ENCODE peak calls at places on chromosomes 5 and 9, in six cellular contexts. B, K, R, I, F and J are unnamed samples. For H3K4me1, the result is how much of the 10 kb centered on the place peaks cover.

GRCh38 chr5:117947121-117947520 is 1041.2 kb downstream of the DTWD2 start:
- DNase-seq in B (no peak), K (no peak), R (no peak), I (no peak), F (no peak), J (no peak)

GRCh38 chr5:96615223-96615622 is 47.0 kb upstream of the CAST start:
- DNase-seq in B (no peak), K (no peak), R (no peak), I (no peak), F (no peak), J (no peak)

GRCh38 chr5:156500755-156501154 is 173.8 kb downstream of the SGCD start:
- DNase-seq in B (no peak), K (no peak), R (no peak), I (no peak), F (no peak), J (no peak)

GRCh38 chr9:92650296-92650695 is 19.6 kb downstream of the IPPK start:
- DNase-seq in B (no peak), K (no peak), R (no peak), I (no peak), F (no peak), J (no peak)

GRCh38 chr5:180853522-180853921 is 7.6 kb downstream of the ZFP62 start:
- DNase-seq in B (no peak), K (no peak), R (no peak), I (no peak), F (no peak), J (no peak)

GRCh38 chr9:90842984-90843383 is 41.4 kb downstream of the SYK start:
- DNase-seq in B (no peak), K (no peak), R (no peak), I (no peak), F (no peak), J (no peak)

GRCh38 chr9:96487949-96488348 is 38.0 kb downstream of the HABP4 start:
- DNase-seq in B (peak), K (peak), R (no peak), I (no peak), F (no peak), J (no peak)

GRCh38 chr9:81030027-81030426 is 659.3 kb downstream of the TLE1 start:
- DNase-seq in B (no peak), K (no peak), R (no peak), I (no peak), F (no peak), J (no peak)

GRCh38 chr5:73213566-73213998 is 40.6 kb downstream of the TMEM174 start:
- DNase-seq in B (no peak), K (no peak), R (no peak), I (peak), F (no peak), J (no peak)

GRCh38 chr5:104171958-104172357 is 609.4 kb upstream of the NUDT12 start:
- DNase-seq in B (no peak), K (no peak), R (no peak), I (no peak), F (no peak), J (no peak)

GRCh38 chr5:137516961-137517360 is 17.8 kb upstream of the SPOCK1 start:
- DNase-seq in B (no peak), K (no peak), R (no peak), I (no peak), F (no peak), J (no peak)

GRCh38 chr5:59716029-59716428 is 177.5 kb downstream of the PDE4D start:
- DNase-seq in B (no peak), K (no peak), R (no peak), I (no peak), F (no peak), J (no peak)

GRCh38 chr5:50655810-50656205 is 10.6 kb upstream of the PARP8 start:
- DNase-seq in B (no peak), K (no peak), R (no peak), I (peak), F (no peak), J (no peak)

GRCh38 chr5:126508962-126509279 is 85.7 kb downstream of the GRAMD2B start:
- DNase-seq in B (no peak), K (peak), R (no peak), I (no peak), F (no peak), J (no peak)

GRCh38 chr9:38101423-38101822 is 32.4 kb upstream of the SHB start:
- DNase-seq in B (no peak), K (no peak), R (no peak), I (no peak), F (no peak), J (no peak)

GRCh38 chr5:11477786-11478185 is 426.5 kb downstream of the CTNND2 start:
- DNase-seq in B (no peak), K (no peak), R (no peak), I (no peak), F (no peak), J (no peak)

GRCh38 chr9:99867536-99867935 is 38.9 kb upstream of the STX17 start:
- DNase-seq in B (no peak), K (no peak), R (no peak), I (peak), F (no peak), J (no peak)

GRCh38 chr9:18452276-18452675 is 21.7 kb upstream of the ADAMTSL1 start:
- DNase-seq in B (no peak), K (no peak), R (no peak), I (no peak), F (no peak), J (no peak)

GRCh38 chr9:101778332-101778731 is 39.9 kb upstream of the GRIN3A start:
- DNase-seq in B (no peak), K (no peak), R (no peak), I (no peak), F (no peak), J (no peak)

GRCh38 chr5:176803943-176804498 is 6.3 kb upstream of the UNC5A start:
- DNase-seq in B (no peak), K (no peak), R (no peak), I (peak), F (no peak), J (no peak)

GRCh38 chr5:38450627-38451371 is 105.6 kb downstream of the LIFR start:
- DNase-seq in B (no peak), K (no peak), R (no peak), I (no peak), F (no peak), J (no peak)

GRCh38 chr5:63375851-63376250 is 586.4 kb downstream of the HTR1A start:
- DNase-seq in B (no peak), K (no peak), R (no peak), I (no peak), F (no peak), J (no peak)

GRCh38 chr5:141192110-141192725 is at the start of gene PCDHB10:
- DNase-seq in B (no peak), K (no peak), R (peak), I (peak), F (no peak), J (no peak)

GRCh38 chr5:137415231-137415681 is 83.9 kb downstream of the SPOCK1 start:
- DNase-seq in B (no peak), K (no peak), R (no peak), I (peak), F (no peak), J (no peak)

GRCh38 chr5:167460449-167461020 is 830.9 kb upstream of the WWC1 start:
- DNase-seq in B (no peak), K (no peak), R (no peak), I (no peak), F (no peak), J (no peak)

GRCh38 chr9:91062281-91062680 is 260.7 kb downstream of the SYK start:
- DNase-seq in B (no peak), K (no peak), R (no peak), I (no peak), F (no peak), J (no peak)

GRCh38 chr5:174189638-174190037 is 144.1 kb downstream of the NSG2 start:
- DNase-seq in B (no peak), K (no peak), R (no peak), I (no peak), F (no peak), J (no peak)

GRCh38 chr5:147177125-147177840 is 57.5 kb upstream of the STK32A start:
- DNase-seq in B (no peak), K (no peak), R (no peak), I (no peak), F (no peak), J (no peak)

GRCh38 chr9:72925126-72925810 is 27.6 kb downstream of the ALDH1A1 start:
- DNase-seq in B (no peak), K (no peak), R (no peak), I (no peak), F (peak), J (no peak)

DNA sequence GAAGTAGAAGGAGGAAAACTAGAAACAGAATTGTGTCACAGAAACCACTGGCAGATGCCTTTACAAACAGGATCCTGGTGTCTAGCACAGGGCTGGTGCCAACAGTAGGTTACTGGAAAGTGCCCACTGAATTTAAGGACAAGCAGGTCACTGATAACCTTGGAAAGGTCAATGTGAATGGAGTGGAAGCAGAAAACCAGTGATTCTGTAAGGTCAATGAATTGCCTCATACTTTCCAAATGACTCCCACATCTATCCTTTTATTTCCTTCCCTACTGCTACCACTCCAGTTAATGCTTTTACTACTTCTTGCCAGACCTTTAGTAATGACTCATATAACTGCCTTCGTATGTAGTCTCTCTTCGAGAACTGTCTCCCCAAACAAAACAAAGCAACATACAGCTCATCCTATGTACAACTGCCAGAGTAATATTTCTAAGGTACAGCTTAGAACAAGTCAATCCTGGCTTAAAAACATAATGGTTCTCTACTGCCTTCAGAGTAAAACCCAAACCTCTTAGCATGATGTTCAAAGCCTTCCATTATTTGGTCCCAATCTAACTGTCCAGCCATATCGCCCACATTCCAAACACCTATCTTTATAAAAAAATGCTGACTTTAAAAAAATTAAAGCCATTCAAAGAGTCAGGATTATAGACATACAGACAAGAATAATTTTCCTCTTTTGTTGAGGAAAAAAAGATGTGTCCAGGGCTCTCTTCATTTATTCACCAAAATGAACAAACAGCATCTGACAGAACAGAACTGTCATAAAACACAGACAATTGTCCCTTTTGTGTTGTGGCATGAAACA is 52.5 kb downstream of the NR3C1 start:
- DNase-seq in B (no peak), K (no peak), R (no peak), I (peak), F (no peak), J (peak)
- H3K4me1 ChIP-seq in B (under half), K (under half), R (under half), I (under half), F (under half), J (under half)

GRCh38 chr9:105251133-105251532 is 6.7 kb downstream of the SLC44A1 start:
- DNase-seq in B (no peak), K (no peak), R (no peak), I (no peak), F (no peak), J (no peak)
- H3K4me1 ChIP-seq in B (under half), K (under half), R (under half), I (under half), F (under half), J (under half)

DNA sequence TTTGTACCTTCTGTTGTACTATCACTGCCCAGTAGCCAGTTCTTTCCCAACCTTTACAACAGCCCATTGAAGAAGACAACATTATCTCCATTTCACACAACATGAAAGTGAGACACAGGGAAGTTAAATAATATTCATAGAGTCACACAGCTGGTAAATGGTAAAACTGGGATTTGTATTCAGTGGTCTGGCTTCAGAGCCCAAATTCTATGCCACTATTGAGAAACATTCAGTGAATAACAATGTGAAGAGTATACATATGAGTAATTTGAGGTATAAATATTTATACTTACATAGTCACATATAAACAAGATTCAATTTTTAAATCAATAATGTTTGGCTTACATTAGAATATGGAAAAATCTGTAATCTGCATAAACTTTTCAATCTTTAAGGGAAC is 13.8 kb downstream of the SMIM15 start:
- DNase-seq in B (no peak), K (no peak), R (no peak), I (no peak), F (no peak), J (no peak)
- H3K4me1 ChIP-seq in B (under half), K (under half), R (under half), I (under half), F (under half), J (under half)

GRCh38 chr5:131270809-131271208 is 7.0 kb downstream of the CDC42SE2 start:
- DNase-seq in B (no peak), K (no peak), R (no peak), I (peak), F (no peak), J (no peak)

GRCh38 chr5:131268758-131269370 is 5.0 kb downstream of the CDC42SE2 start:
- DNase-seq in B (no peak), K (no peak), R (no peak), I (no peak), F (no peak), J (no peak)

GRCh38 chr5:131274341-131275063 is 10.6 kb downstream of the CDC42SE2 start:
- DNase-seq in B (no peak), K (no peak), R (no peak), I (no peak), F (no peak), J (no peak)

GRCh38 chr5:131275996-131276535 is 12.2 kb downstream of the CDC42SE2 start:
- DNase-seq in B (no peak), K (no peak), R (no peak), I (no peak), F (no peak), J (no peak)

GRCh38 chr5:131272365-131273123 is 8.7 kb downstream of the CDC42SE2 start:
- DNase-seq in B (no peak), K (no peak), R (no peak), I (no peak), F (no peak), J (no peak)
- H3K4me1 ChIP-seq in B (under half), K (under half), R (under half), I (under half), F (under half), J (under half)

GRCh38 chr5:179679014-179679674 is 1.7 kb downstream of the CBY3 start:
- DNase-seq in B (peak), K (peak), R (peak), I (no peak), F (peak), J (no peak)
- H3K4me1 ChIP-seq in B (under half), K (under half), R (under half), I (under half), F (under half), J (under half)

GRCh38 chr9:133132174-133132573 is 11.1 kb upstream of the RALGDS start:
- DNase-seq in B (no peak), K (no peak), R (no peak), I (no peak), F (no peak), J (no peak)
- H3K4me1 ChIP-seq in B (under half), K (under half), R (under half), I (under half), F (half or more), J (half or more)

GRCh38 chr5:142845402-142845901 is 75.3 kb downstream of the ARHGAP26 start:
- DNase-seq in B (no peak), K (no peak), R (peak), I (no peak), F (no peak), J (no peak)

GRCh38 chr5:142844881-142845280 is 74.7 kb downstream of the ARHGAP26 start:
- DNase-seq in B (no peak), K (no peak), R (no peak), I (no peak), F (no peak), J (no peak)

GRCh38 chr5:142847898-142848790 is 78.0 kb downstream of the ARHGAP26 start:
- DNase-seq in B (no peak), K (no peak), R (no peak), I (no peak), F (no peak), J (no peak)

GRCh38 chr5:142846402-142846801 is 76.2 kb downstream of the ARHGAP26 start:
- DNase-seq in B (no peak), K (no peak), R (no peak), I (no peak), F (no peak), J (no peak)

DNA sequence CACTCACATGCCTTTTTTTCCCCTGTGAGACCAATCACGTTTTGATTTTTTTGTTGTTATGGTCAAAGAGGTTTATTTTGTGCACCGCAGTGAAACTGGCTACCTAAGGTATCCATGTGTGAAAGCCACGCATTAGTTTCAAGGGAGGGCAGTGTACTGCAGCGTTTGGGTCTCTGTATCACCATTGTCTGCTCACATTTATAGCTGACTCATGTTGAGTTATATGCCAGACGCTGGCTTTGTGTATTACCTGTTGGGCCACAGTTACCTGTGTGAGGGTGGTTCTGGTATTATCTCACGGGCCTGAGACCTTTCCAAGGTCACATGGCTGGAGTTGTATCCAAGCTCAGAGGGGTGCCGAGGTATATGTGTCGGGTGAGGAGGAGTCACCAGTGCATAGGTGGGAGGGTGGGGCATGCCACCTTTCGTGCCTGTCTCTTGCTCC is 75.8 kb downstream of the ARHGAP26 start:
- DNase-seq in B (no peak), K (no peak), R (no peak), I (peak), F (no peak), J (no peak)
- H3K4me1 ChIP-seq in B (under half), K (under half), R (under half), I (under half), F (under half), J (under half)

GRCh38 chr9:136544549-136545064 is 1.2 kb downstream of the NOTCH1 start:
- DNase-seq in B (peak), K (peak), R (no peak), I (peak), F (no peak), J (no peak)
- H3K4me1 ChIP-seq in B (under half), K (under half), R (under half), I (under half), F (under half), J (under half)

DNA sequence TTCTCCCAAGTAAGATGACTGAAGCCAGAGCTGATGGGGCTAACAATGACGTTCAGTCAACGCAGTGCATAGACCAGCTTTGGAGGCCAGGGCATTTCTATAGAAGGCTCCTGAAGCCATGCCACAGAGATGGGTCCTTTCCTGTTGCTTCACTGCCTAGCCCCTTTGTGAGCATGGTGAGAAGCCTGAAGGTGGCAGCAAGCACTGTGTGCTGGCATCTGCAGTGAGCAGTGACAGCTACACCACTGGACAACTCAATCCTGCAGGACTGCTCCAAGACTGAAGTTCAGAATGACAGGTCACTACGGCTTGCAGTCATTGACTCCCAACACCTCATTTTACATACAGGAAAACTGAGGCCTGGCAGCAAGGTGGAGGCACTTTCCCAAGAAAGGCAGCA is 229.0 kb downstream of the TSSK1B start:
- DNase-seq in B (no peak), K (no peak), R (no peak), I (peak), F (no peak), J (no peak)
- H3K4me1 ChIP-seq in B (under half), K (under half), R (under half), I (under half), F (under half), J (under half)